ENCODE peak calls at places on chromosomes 13 and 19, in seven cellular contexts. D is T follicular helper cell; C is CD8-positive, alpha-beta memory T cell; T is osteocyte; Z is stimulated activated CD4-positive, alpha-beta T cell treated with anti-CD3 and anti-CD28 coated beads, Interleukin-15, amount 100 ng/mL, for 1 hour; S is HT-29; R is OCI-LY7. I is an unnamed sample.

GRCh38 chr13:21834511-21834910 is 163.6 kb downstream of the FGF9 start:
- DNase-seq in C (no peak), R (no peak), S (peak), T (no peak), D (no peak), Z (no peak), I (no peak)

GRCh38 chr19:47891622-47891922 is 5.5 kb upstream of the SULT2A1 start:
- DNase-seq in T (no peak), D (no peak), R (no peak), C (no peak), Z (no peak), S (no peak), I (no peak)

GRCh38 chr19:50601407-50602088 is 33.3 kb upstream of the LRRC4B start:
- DNase-seq in C (no peak), T (no peak), D (no peak), Z (no peak), R (no peak), S (no peak), I (no peak)

GRCh38 chr19:43423779-43424178 is 9.1 kb downstream of the TEX101 start:
- DNase-seq in C (no peak), Z (no peak), R (no peak), S (no peak), D (no peak), T (no peak), I (no peak)

GRCh38 chr19:47601180-47601904 is 7.6 kb upstream of the BICRA start:
- DNase-seq in R (peak), D (no peak), S (peak), C (no peak), Z (no peak), T (no peak), I (no peak)

GRCh38 chr13:35923347-35923746 is 207.8 kb downstream of the DCLK1 start:
- DNase-seq in Z (no peak), D (no peak), C (no peak), S (no peak), T (peak), R (no peak), I (no peak)

GRCh38 chr13:66803759-66804456 is 426.2 kb downstream of the PCDH9 start:
- DNase-seq in R (no peak), T (no peak), S (no peak), Z (no peak), C (no peak), D (no peak), I (no peak)

GRCh38 chr19:33390120-33390907 is 16.8 kb downstream of the CEBPG start:
- DNase-seq in R (no peak), S (no peak), Z (no peak), C (no peak), D (no peak), T (no peak), I (no peak)

GRCh38 chr19:13070425-13071140 is 32.1 kb downstream of the LYL1 start:
- DNase-seq in Z (no peak), T (no peak), S (no peak), C (no peak), D (no peak), R (no peak), I (no peak)